ENCODE peak calls at places on chromosomes 16 and 17, in seven cellular contexts. One of them, this sample, is unnamed.

GRCh38 chr16:30740364-30741251 is 7.6 kb upstream of the PHKG2 start:
- DNase-seq in G401: no peak
- DNase-seq in myocyte: peak
- DNase-seq in activated CD4-positive, CD25-positive, alpha-beta regulatory T cell: no peak
- DNase-seq in stimulated activated naive CD4-positive, alpha-beta T cell: no peak
- DNase-seq in C1 segment of cervical spinal cord: no peak
- DNase-seq in Panc1: no peak
- DNase-seq in this sample: no peak

GRCh38 chr16:27431773-27432599 is 30.0 kb downstream of the IL21R start:
- DNase-seq in G401: no peak
- DNase-seq in myocyte: no peak
- DNase-seq in activated CD4-positive, CD25-positive, alpha-beta regulatory T cell: no peak
- DNase-seq in stimulated activated naive CD4-positive, alpha-beta T cell: no peak
- DNase-seq in C1 segment of cervical spinal cord: no peak
- DNase-seq in Panc1: no peak
- DNase-seq in this sample: no peak

GRCh38 chr16:24309222-24309905 is 53.2 kb downstream of the CACNG3 start:
- DNase-seq in G401: no peak
- DNase-seq in myocyte: peak
- DNase-seq in activated CD4-positive, CD25-positive, alpha-beta regulatory T cell: no peak
- DNase-seq in stimulated activated naive CD4-positive, alpha-beta T cell: no peak
- DNase-seq in C1 segment of cervical spinal cord: no peak
- DNase-seq in Panc1: peak
- DNase-seq in this sample: no peak

GRCh38 chr17:35214192-35214591 is 20.0 kb upstream of the SLC35G3 start:
- DNase-seq in G401: no peak
- DNase-seq in myocyte: no peak
- DNase-seq in activated CD4-positive, CD25-positive, alpha-beta regulatory T cell: no peak
- DNase-seq in stimulated activated naive CD4-positive, alpha-beta T cell: peak
- DNase-seq in C1 segment of cervical spinal cord: no peak
- DNase-seq in Panc1: no peak
- DNase-seq in this sample: peak

GRCh38 chr17:13575466-13575865 is 26.3 kb downstream of the HS3ST3A1 start:
- DNase-seq in G401: no peak
- DNase-seq in myocyte: no peak
- DNase-seq in activated CD4-positive, CD25-positive, alpha-beta regulatory T cell: no peak
- DNase-seq in stimulated activated naive CD4-positive, alpha-beta T cell: no peak
- DNase-seq in C1 segment of cervical spinal cord: no peak
- DNase-seq in Panc1: no peak
- DNase-seq in this sample: no peak

GRCh38 chr17:5237541-5238016 is 2.9 kb upstream of the SCIMP start:
- DNase-seq in G401: peak
- DNase-seq in myocyte: peak
- DNase-seq in activated CD4-positive, CD25-positive, alpha-beta regulatory T cell: no peak
- DNase-seq in stimulated activated naive CD4-positive, alpha-beta T cell: no peak
- DNase-seq in C1 segment of cervical spinal cord: no peak
- DNase-seq in Panc1: peak
- DNase-seq in this sample: no peak

GRCh38 chr16:85916141-85916890 is 17.4 kb downstream of the IRF8 start:
- DNase-seq in G401: no peak
- DNase-seq in myocyte: no peak
- DNase-seq in activated CD4-positive, CD25-positive, alpha-beta regulatory T cell: no peak
- DNase-seq in stimulated activated naive CD4-positive, alpha-beta T cell: no peak
- DNase-seq in C1 segment of cervical spinal cord: no peak
- DNase-seq in Panc1: no peak
- DNase-seq in this sample: no peak

GRCh38 chr16:73183678-73184092 is 135.8 kb upstream of the ZFHX3 start:
- DNase-seq in G401: no peak
- DNase-seq in myocyte: no peak
- DNase-seq in activated CD4-positive, CD25-positive, alpha-beta regulatory T cell: no peak
- DNase-seq in stimulated activated naive CD4-positive, alpha-beta T cell: no peak
- DNase-seq in C1 segment of cervical spinal cord: no peak
- DNase-seq in Panc1: no peak
- DNase-seq in this sample: no peak

GRCh38 chr17:69677130-69677529 is 262.6 kb downstream of the MAP2K6 start:
- DNase-seq in G401: no peak
- DNase-seq in myocyte: no peak
- DNase-seq in activated CD4-positive, CD25-positive, alpha-beta regulatory T cell: no peak
- DNase-seq in stimulated activated naive CD4-positive, alpha-beta T cell: no peak
- DNase-seq in C1 segment of cervical spinal cord: no peak
- DNase-seq in Panc1: no peak
- DNase-seq in this sample: no peak

GRCh38 chr17:5219536-5219935 is 15.1 kb downstream of the SCIMP start:
- DNase-seq in G401: no peak
- DNase-seq in myocyte: no peak
- DNase-seq in activated CD4-positive, CD25-positive, alpha-beta regulatory T cell: no peak
- DNase-seq in stimulated activated naive CD4-positive, alpha-beta T cell: no peak
- DNase-seq in C1 segment of cervical spinal cord: no peak
- DNase-seq in Panc1: no peak
- DNase-seq in this sample: no peak

GRCh38 chr16:2267913-2268666 is at the start of gene RNPS1:
- DNase-seq in G401: peak
- DNase-seq in myocyte: peak
- DNase-seq in activated CD4-positive, CD25-positive, alpha-beta regulatory T cell: peak
- DNase-seq in stimulated activated naive CD4-positive, alpha-beta T cell: peak
- DNase-seq in C1 segment of cervical spinal cord: peak
- DNase-seq in Panc1: peak
- DNase-seq in this sample: peak

GRCh38 chr16:69890114-69890890 is 60.8 kb upstream of the CLEC18A start:
- DNase-seq in G401: peak
- DNase-seq in myocyte: no peak
- DNase-seq in activated CD4-positive, CD25-positive, alpha-beta regulatory T cell: no peak
- DNase-seq in stimulated activated naive CD4-positive, alpha-beta T cell: no peak
- DNase-seq in C1 segment of cervical spinal cord: peak
- DNase-seq in Panc1: no peak
- DNase-seq in this sample: no peak

GRCh38 chr16:63100082-63100481 is 1063.8 kb upstream of the CDH8 start:
- DNase-seq in G401: no peak
- DNase-seq in myocyte: no peak
- DNase-seq in activated CD4-positive, CD25-positive, alpha-beta regulatory T cell: no peak
- DNase-seq in stimulated activated naive CD4-positive, alpha-beta T cell: no peak
- DNase-seq in C1 segment of cervical spinal cord: no peak
- DNase-seq in Panc1: no peak
- DNase-seq in this sample: no peak

GRCh38 chr17:35167046-35167445 is 19.4 kb downstream of the UNC45B start:
- DNase-seq in G401: no peak
- DNase-seq in myocyte: peak
- DNase-seq in activated CD4-positive, CD25-positive, alpha-beta regulatory T cell: no peak
- DNase-seq in stimulated activated naive CD4-positive, alpha-beta T cell: no peak
- DNase-seq in C1 segment of cervical spinal cord: no peak
- DNase-seq in Panc1: no peak
- DNase-seq in this sample: no peak

GRCh38 chr16:3157229-3158013 is 22.6 kb downstream of the ZNF213 start:
- DNase-seq in G401: peak
- DNase-seq in myocyte: peak
- DNase-seq in activated CD4-positive, CD25-positive, alpha-beta regulatory T cell: peak
- DNase-seq in stimulated activated naive CD4-positive, alpha-beta T cell: peak
- DNase-seq in C1 segment of cervical spinal cord: no peak
- DNase-seq in Panc1: peak
- DNase-seq in this sample: peak

GRCh38 chr17:8359769-8360168 is 16.7 kb downstream of the KRABD2 start:
- DNase-seq in G401: no peak
- DNase-seq in myocyte: peak
- DNase-seq in activated CD4-positive, CD25-positive, alpha-beta regulatory T cell: no peak
- DNase-seq in stimulated activated naive CD4-positive, alpha-beta T cell: no peak
- DNase-seq in C1 segment of cervical spinal cord: no peak
- DNase-seq in Panc1: no peak
- DNase-seq in this sample: no peak

GRCh38 chr17:15928286-15928785 is 16.6 kb upstream of the ADORA2B start:
- DNase-seq in G401: no peak
- DNase-seq in myocyte: no peak
- DNase-seq in activated CD4-positive, CD25-positive, alpha-beta regulatory T cell: no peak
- DNase-seq in stimulated activated naive CD4-positive, alpha-beta T cell: no peak
- DNase-seq in C1 segment of cervical spinal cord: no peak
- DNase-seq in Panc1: no peak
- DNase-seq in this sample: no peak

GRCh38 chr16:4576008-4576407 is 19.9 kb downstream of the C16orf96 start:
- DNase-seq in G401: no peak
- DNase-seq in myocyte: no peak
- DNase-seq in activated CD4-positive, CD25-positive, alpha-beta regulatory T cell: no peak
- DNase-seq in stimulated activated naive CD4-positive, alpha-beta T cell: no peak
- DNase-seq in C1 segment of cervical spinal cord: no peak
- DNase-seq in Panc1: no peak
- DNase-seq in this sample: no peak

GRCh38 chr17:8091033-8091687 is 3.6 kb upstream of the ALOX12B start:
- DNase-seq in G401: no peak
- DNase-seq in myocyte: no peak
- DNase-seq in activated CD4-positive, CD25-positive, alpha-beta regulatory T cell: no peak
- DNase-seq in stimulated activated naive CD4-positive, alpha-beta T cell: no peak
- DNase-seq in C1 segment of cervical spinal cord: no peak
- DNase-seq in Panc1: no peak
- DNase-seq in this sample: no peak

GRCh38 chr17:57521606-57522435 is 223.3 kb downstream of the CCDC182 start:
- DNase-seq in G401: no peak
- DNase-seq in myocyte: no peak
- DNase-seq in activated CD4-positive, CD25-positive, alpha-beta regulatory T cell: no peak
- DNase-seq in stimulated activated naive CD4-positive, alpha-beta T cell: no peak
- DNase-seq in C1 segment of cervical spinal cord: no peak
- DNase-seq in Panc1: no peak
- DNase-seq in this sample: no peak

GRCh38 chr17:56636276-56636675 is 42.8 kb downstream of the NOG start:
- DNase-seq in G401: no peak
- DNase-seq in myocyte: no peak
- DNase-seq in activated CD4-positive, CD25-positive, alpha-beta regulatory T cell: no peak
- DNase-seq in stimulated activated naive CD4-positive, alpha-beta T cell: no peak
- DNase-seq in C1 segment of cervical spinal cord: no peak
- DNase-seq in Panc1: no peak
- DNase-seq in this sample: no peak

This sample was measured in SK-N-MC.